ENCODE peak calls at places on chromosomes 3 and 15, in nine cellular contexts. J is cardiac muscle cell, X is pancreas, V is neural progenitor cell, Y is astrocyte of the spinal cord, M is left ventricle myocardium inferior, Q is cardiac fibroblast, O is PC-3, K is dorsolateral prefrontal cortex. G is an unnamed sample.
A peak's percentile ranks its signal among the peaks of the same experiment; 100 is the strongest.

GRCh38 chr3:7309707-7310106 is 448.8 kb downstream of the GRM7 start:
- DNase-seq in J (no peak), X (no peak), V (no peak), Y (peak; percentile 88), M (peak; percentile 61), Q (peak; percentile 77), O (no peak), K (peak; percentile 36), G (peak; percentile 55)

GRCh38 chr3:187970106-187970505 is 183.9 kb upstream of the LPP start:
- DNase-seq in J (no peak), X (no peak), V (no peak), Y (no peak), M (no peak), Q (no peak), O (no peak), K (no peak), G (no peak)

GRCh38 chr3:170815340-170815739 is 54.7 kb downstream of the RPL22L1 start:
- DNase-seq in J (peak; percentile 67), X (peak; percentile 66), V (peak; percentile 55), Y (peak; percentile 29), M (no peak), Q (no peak), O (peak; percentile 69), K (no peak), G (no peak)

GRCh38 chr3:52088445-52089367 is 32.3 kb upstream of the DUSP7 start:
- DNase-seq in J (peak; percentile 33), X (no peak), V (peak; percentile 37), Y (peak; percentile 49), M (no peak), Q (peak; percentile 89), O (no peak), K (no peak), G (peak; percentile 91)

GRCh38 chr15:44427756-44428724 is 611 bp downstream of the CTDSPL2 start:
- DNase-seq in J (peak; percentile 77), X (no peak), V (peak; percentile 86), Y (peak; percentile 10), M (no peak), Q (peak; percentile 76), O (peak; percentile 56), K (no peak), G (peak; percentile 82)

GRCh38 chr3:126114406-126115386 is 30.8 kb upstream of the SLC41A3 start:
- DNase-seq in J (no peak), X (no peak), V (no peak), Y (no peak), M (no peak), Q (no peak), O (no peak), K (no peak), G (no peak)

GRCh38 chr15:81740402-81740801 is 305.4 kb downstream of the MEX3B start:
- DNase-seq in J (no peak), X (no peak), V (no peak), Y (no peak), M (no peak), Q (peak; percentile 22), O (no peak), K (no peak), G (no peak)

GRCh38 chr15:62886431-62887071 is 156.0 kb upstream of the TPM1 start:
- DNase-seq in J (no peak), X (no peak), V (peak; percentile 69), Y (peak; percentile 85), M (no peak), Q (peak; percentile 65), O (no peak), K (peak; percentile 16), G (no peak)

GRCh38 chr3:161217496-161217895 is 3.6 kb upstream of the NMD3 start:
- DNase-seq in J (no peak), X (no peak), V (no peak), Y (no peak), M (no peak), Q (peak; percentile 80), O (peak; percentile 92), K (no peak), G (no peak)

GRCh38 chr3:153372326-153372725 is 210.3 kb downstream of the RAP2B start:
- DNase-seq in J (no peak), X (no peak), V (no peak), Y (no peak), M (no peak), Q (peak; percentile 89), O (peak; percentile 53), K (no peak), G (peak; percentile 53)

GRCh38 chr3:171306631-171307030 is 153.6 kb downstream of the TNIK start:
- DNase-seq in J (no peak), X (no peak), V (no peak), Y (peak; percentile 99), M (peak; percentile 74), Q (peak; percentile 96), O (no peak), K (peak; percentile 84), G (peak; percentile 96)

GRCh38 chr3:176855901-176856486 is 341.3 kb downstream of the TBL1XR1 start:
- DNase-seq in J (no peak), X (no peak), V (no peak), Y (no peak), M (no peak), Q (no peak), O (peak; percentile 73), K (no peak), G (no peak)

GRCh38 chr3:52831500-52832301 is 1.2 kb upstream of the ITIH4 start:
- DNase-seq in J (no peak), X (peak; percentile 66), V (no peak), Y (peak; percentile 74), M (no peak), Q (peak; percentile 85), O (peak; percentile 94), K (peak; percentile 60), G (peak; percentile 81)

GRCh38 chr3:103372031-103372430 is 937.2 kb downstream of the ZPLD1 start:
- DNase-seq in J (no peak), X (no peak), V (no peak), Y (no peak), M (no peak), Q (no peak), O (no peak), K (no peak), G (no peak)

GRCh38 chr15:70203981-70204560 is 106.4 kb upstream of the TLE3 start:
- DNase-seq in J (no peak), X (no peak), V (no peak), Y (no peak), M (no peak), Q (no peak), O (no peak), K (no peak), G (no peak)

GRCh38 chr3:139302084-139302800 is 41.6 kb upstream of the MRPS22 start:
- DNase-seq in J (no peak), X (no peak), V (no peak), Y (peak; percentile 98), M (peak; percentile 46), Q (peak; percentile 99), O (peak; percentile 94), K (no peak), G (peak; percentile 99)

GRCh38 chr3:37814547-37814946 is 47.1 kb upstream of the CTDSPL start:
- DNase-seq in J (peak; percentile 21), X (no peak), V (peak; percentile 23), Y (peak; percentile 10), M (no peak), Q (peak; percentile 25), O (peak; percentile 57), K (no peak), G (peak; percentile 17)

DNA sequence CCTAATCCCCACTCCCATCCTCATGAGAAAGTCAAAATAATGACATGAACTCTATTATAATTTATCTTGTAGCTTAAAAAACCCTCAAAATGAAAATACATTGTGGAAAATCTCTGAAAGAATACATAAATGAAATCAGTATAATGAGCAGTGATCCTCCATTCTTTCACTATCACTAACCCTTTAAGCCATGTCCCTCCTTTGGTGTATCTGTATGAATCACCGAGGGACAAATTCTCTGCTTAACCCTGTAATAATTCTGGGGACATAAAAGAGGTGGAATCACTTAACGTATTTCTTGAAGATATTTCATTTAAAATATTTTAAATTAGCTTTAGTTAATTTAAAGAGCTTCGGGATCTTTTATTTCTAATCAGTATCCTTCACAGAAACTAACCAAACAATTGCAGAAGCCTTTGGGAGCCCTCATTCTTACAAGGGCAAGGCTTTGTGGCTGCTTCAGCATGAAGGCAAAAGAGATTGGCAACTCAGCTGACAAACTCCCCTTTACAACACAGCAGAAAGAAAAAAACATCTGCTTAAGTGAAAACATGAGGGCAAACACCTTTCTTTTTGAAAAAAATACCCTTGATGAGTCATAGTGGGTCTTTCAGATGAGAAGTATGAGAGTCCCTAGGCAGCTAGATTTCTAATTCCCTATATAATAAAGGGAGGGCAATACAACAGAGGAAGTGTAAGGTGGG is 44.0 kb upstream of the ALCAM start:
- DNase-seq in J (no peak), X (no peak), V (no peak), Y (no peak), M (no peak), Q (peak; percentile 22), O (no peak), K (no peak), G (peak; percentile 2)
- H3K4me3 ChIP-seq in J (no peak overlapping the region), X (no peak overlapping the region), V (no peak overlapping the region), Y (no peak overlapping the region), M (no peak overlapping the region), Q (no peak overlapping the region), O (no peak overlapping the region), K (no peak overlapping the region), G (no peak overlapping the region)

GRCh38 chr15:36325206-36325605 is 254.2 kb upstream of the CDIN1 start:
- DNase-seq in J (no peak), X (no peak), V (no peak), Y (no peak), M (no peak), Q (no peak), O (no peak), K (no peak), G (peak; percentile 62)
- TF ChIP-seq CTCF in J (no peak), X (no peak), V (no peak), Y (no peak), M (no peak), Q (no peak), O (no peak), K (no peak), G (no peak)

DNA sequence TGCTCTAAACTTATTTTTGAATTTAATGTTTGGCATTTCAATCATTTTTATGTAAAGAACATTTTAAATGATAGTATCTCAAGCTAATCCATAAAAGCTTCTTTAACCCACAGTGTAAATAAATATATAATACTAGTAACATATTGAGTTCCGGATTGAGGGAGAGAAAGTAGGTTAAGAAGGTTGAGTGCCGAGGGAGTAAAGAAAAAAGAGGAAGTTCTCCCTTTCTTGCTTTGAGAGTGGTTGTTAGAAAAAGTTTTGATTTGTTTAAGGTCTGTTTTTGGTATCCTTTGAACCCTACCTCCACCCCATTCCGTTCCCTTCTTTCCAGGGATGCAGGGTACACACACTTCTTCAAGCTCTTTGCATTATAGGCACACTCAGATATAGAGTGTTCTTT is 130.8 kb downstream of the VPS8 start:
- DNase-seq in J (no peak), X (no peak), V (no peak), Y (no peak), M (no peak), Q (no peak), O (no peak), K (no peak), G (no peak)
- H3K4me3 ChIP-seq in J (no peak overlapping the region), X (no peak overlapping the region), V (no peak overlapping the region), Y (no peak overlapping the region), M (no peak overlapping the region), Q (no peak overlapping the region), O (no peak overlapping the region), K (no peak overlapping the region), G (no peak overlapping the region)

DNA sequence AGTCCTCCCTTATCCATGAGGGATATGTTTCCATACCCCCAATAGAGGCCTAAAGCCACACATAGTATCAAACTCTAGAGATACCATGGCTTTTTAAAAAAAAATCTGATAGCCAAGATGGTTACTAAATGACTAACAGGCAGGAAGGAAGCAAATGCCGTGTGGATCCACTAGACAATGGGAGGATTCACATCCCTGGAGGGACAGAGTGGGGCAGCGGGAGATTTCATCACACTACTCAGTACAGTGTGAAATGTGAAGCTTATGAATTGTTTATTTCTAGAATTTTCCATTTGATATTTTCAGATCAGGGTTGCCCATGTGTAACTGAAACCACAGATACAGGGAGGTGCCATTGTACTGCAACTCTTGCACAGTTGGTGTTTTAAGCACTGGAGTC is 826.6 kb downstream of the SQOR start:
- DNase-seq in J (no peak), X (no peak), V (no peak), Y (no peak), M (no peak), Q (peak; percentile 25), O (no peak), K (no peak), G (no peak)
- TF ChIP-seq CTCF in J (no peak), X (no peak), V (no peak), Y (no peak), M (no peak), Q (no peak), O (no peak), K (no peak), G (no peak)

G was measured in fibroblast of villous mesenchyme.